ENCODE peak calls at places on chromosomes 7 and 10, in eight cellular contexts. One of them, this sample, is unnamed.

GRCh38 chr7:121288894-121289293 is 39.9 kb upstream of the WNT16 start:
- DNase-seq in dorsolateral prefrontal cortex: no peak
- DNase-seq in CD8-positive, alpha-beta T cell: no peak
- DNase-seq in transverse colon: no peak
- DNase-seq in effector memory CD4-positive, alpha-beta T cell: no peak
- DNase-seq in foreskin fibroblast: peak; percentile 23
- DNase-seq in mesendoderm: no peak
- DNase-seq in IMR-90: peak; percentile 80
- DNase-seq in this sample: no peak

GRCh38 chr7:157412021-157412443 is 75.2 kb downstream of the DNAJB6 start:
- DNase-seq in dorsolateral prefrontal cortex: no peak
- DNase-seq in CD8-positive, alpha-beta T cell: peak; percentile 32
- DNase-seq in transverse colon: no peak
- DNase-seq in effector memory CD4-positive, alpha-beta T cell: no peak
- DNase-seq in foreskin fibroblast: peak; percentile 76
- DNase-seq in mesendoderm: no peak
- DNase-seq in IMR-90: peak; percentile 95
- DNase-seq in this sample: no peak

GRCh38 chr10:86954681-86955500 is 2.5 kb downstream of the MMRN2 start:
- DNase-seq in dorsolateral prefrontal cortex: no peak
- DNase-seq in CD8-positive, alpha-beta T cell: no peak
- DNase-seq in transverse colon: no peak
- DNase-seq in effector memory CD4-positive, alpha-beta T cell: no peak
- DNase-seq in foreskin fibroblast: no peak
- DNase-seq in mesendoderm: no peak
- DNase-seq in IMR-90: no peak
- DNase-seq in this sample: no peak

GRCh38 chr10:119199231-119199992 is 8.0 kb upstream of the GRK5 start:
- DNase-seq in dorsolateral prefrontal cortex: no peak
- DNase-seq in CD8-positive, alpha-beta T cell: peak; percentile 37
- DNase-seq in transverse colon: peak; percentile 63
- DNase-seq in effector memory CD4-positive, alpha-beta T cell: peak; percentile 13
- DNase-seq in foreskin fibroblast: peak; percentile 83
- DNase-seq in mesendoderm: peak; percentile 90
- DNase-seq in IMR-90: peak; percentile 89
- DNase-seq in this sample: peak; percentile 58

GRCh38 chr10:23643396-23643795 is 204.5 kb downstream of the OTUD1 start:
- DNase-seq in dorsolateral prefrontal cortex: no peak
- DNase-seq in CD8-positive, alpha-beta T cell: no peak
- DNase-seq in transverse colon: peak; percentile 7
- DNase-seq in effector memory CD4-positive, alpha-beta T cell: no peak
- DNase-seq in foreskin fibroblast: no peak
- DNase-seq in mesendoderm: peak; percentile 71
- DNase-seq in IMR-90: no peak
- DNase-seq in this sample: no peak

GRCh38 chr7:73851410-73852338 is 9.3 kb upstream of the TMEM270 start:
- DNase-seq in dorsolateral prefrontal cortex: no peak
- DNase-seq in CD8-positive, alpha-beta T cell: no peak
- DNase-seq in transverse colon: no peak
- DNase-seq in effector memory CD4-positive, alpha-beta T cell: no peak
- DNase-seq in foreskin fibroblast: peak; percentile 96
- DNase-seq in mesendoderm: peak; percentile 93
- DNase-seq in IMR-90: peak; percentile 99
- DNase-seq in this sample: no peak

GRCh38 chr7:86282014-86282682 is 361.6 kb upstream of the GRM3 start:
- DNase-seq in dorsolateral prefrontal cortex: no peak
- DNase-seq in CD8-positive, alpha-beta T cell: no peak
- DNase-seq in transverse colon: no peak
- DNase-seq in effector memory CD4-positive, alpha-beta T cell: no peak
- DNase-seq in foreskin fibroblast: no peak
- DNase-seq in mesendoderm: no peak
- DNase-seq in IMR-90: no peak
- DNase-seq in this sample: no peak

GRCh38 chr10:131580076-131580652 is 268.6 kb upstream of the TCERG1L start:
- DNase-seq in dorsolateral prefrontal cortex: no peak
- DNase-seq in CD8-positive, alpha-beta T cell: no peak
- DNase-seq in transverse colon: no peak
- DNase-seq in effector memory CD4-positive, alpha-beta T cell: no peak
- DNase-seq in foreskin fibroblast: no peak
- DNase-seq in mesendoderm: no peak
- DNase-seq in IMR-90: no peak
- DNase-seq in this sample: no peak

GRCh38 chr10:22447068-22447467 is 101.8 kb downstream of the SPAG6 start:
- DNase-seq in dorsolateral prefrontal cortex: no peak
- DNase-seq in CD8-positive, alpha-beta T cell: no peak
- DNase-seq in transverse colon: no peak
- DNase-seq in effector memory CD4-positive, alpha-beta T cell: no peak
- DNase-seq in foreskin fibroblast: no peak
- DNase-seq in mesendoderm: no peak
- DNase-seq in IMR-90: no peak
- DNase-seq in this sample: no peak

GRCh38 chr7:149721084-149721601 is 52.2 kb downstream of the ZNF467 start:
- DNase-seq in dorsolateral prefrontal cortex: no peak
- DNase-seq in CD8-positive, alpha-beta T cell: no peak
- DNase-seq in transverse colon: no peak
- DNase-seq in effector memory CD4-positive, alpha-beta T cell: no peak
- DNase-seq in foreskin fibroblast: no peak
- DNase-seq in mesendoderm: no peak
- DNase-seq in IMR-90: no peak
- DNase-seq in this sample: peak; percentile 34

GRCh38 chr7:16795624-16796023 is 9.2 kb downstream of the AGR2 start:
- DNase-seq in dorsolateral prefrontal cortex: no peak
- DNase-seq in CD8-positive, alpha-beta T cell: no peak
- DNase-seq in transverse colon: no peak
- DNase-seq in effector memory CD4-positive, alpha-beta T cell: no peak
- DNase-seq in foreskin fibroblast: no peak
- DNase-seq in mesendoderm: no peak
- DNase-seq in IMR-90: no peak
- DNase-seq in this sample: no peak

GRCh38 chr7:22866965-22867364 is 44.3 kb upstream of the TOMM7 start:
- DNase-seq in dorsolateral prefrontal cortex: no peak
- DNase-seq in CD8-positive, alpha-beta T cell: no peak
- DNase-seq in transverse colon: no peak
- DNase-seq in effector memory CD4-positive, alpha-beta T cell: no peak
- DNase-seq in foreskin fibroblast: peak; percentile 66
- DNase-seq in mesendoderm: no peak
- DNase-seq in IMR-90: peak; percentile 89
- DNase-seq in this sample: no peak

GRCh38 chr10:132391372-132392020 is 5.5 kb upstream of the PWWP2B start:
- DNase-seq in dorsolateral prefrontal cortex: no peak
- DNase-seq in CD8-positive, alpha-beta T cell: no peak
- DNase-seq in transverse colon: peak; percentile 5
- DNase-seq in effector memory CD4-positive, alpha-beta T cell: no peak
- DNase-seq in foreskin fibroblast: no peak
- DNase-seq in mesendoderm: no peak
- DNase-seq in IMR-90: no peak
- DNase-seq in this sample: peak; percentile 40

GRCh38 chr10:80524190-80524589 is 13.5 kb upstream of the SH2D4B start:
- DNase-seq in dorsolateral prefrontal cortex: no peak
- DNase-seq in CD8-positive, alpha-beta T cell: no peak
- DNase-seq in transverse colon: no peak
- DNase-seq in effector memory CD4-positive, alpha-beta T cell: no peak
- DNase-seq in foreskin fibroblast: no peak
- DNase-seq in mesendoderm: no peak
- DNase-seq in IMR-90: no peak
- DNase-seq in this sample: no peak

GRCh38 chr7:16650266-16650665 is 4.3 kb downstream of the BZW2 start:
- DNase-seq in dorsolateral prefrontal cortex: no peak
- DNase-seq in CD8-positive, alpha-beta T cell: no peak
- DNase-seq in transverse colon: no peak
- DNase-seq in effector memory CD4-positive, alpha-beta T cell: no peak
- DNase-seq in foreskin fibroblast: no peak
- DNase-seq in mesendoderm: no peak
- DNase-seq in IMR-90: no peak
- DNase-seq in this sample: no peak

GRCh38 chr10:107701947-107702346 is 537.4 kb upstream of the SORCS1 start:
- DNase-seq in dorsolateral prefrontal cortex: no peak
- DNase-seq in CD8-positive, alpha-beta T cell: no peak
- DNase-seq in transverse colon: no peak
- DNase-seq in effector memory CD4-positive, alpha-beta T cell: no peak
- DNase-seq in foreskin fibroblast: no peak
- DNase-seq in mesendoderm: peak; percentile 3
- DNase-seq in IMR-90: peak; percentile 7
- DNase-seq in this sample: no peak

GRCh38 chr10:28250782-28251181 is 52.1 kb downstream of the MPP7 start:
- DNase-seq in dorsolateral prefrontal cortex: no peak
- DNase-seq in CD8-positive, alpha-beta T cell: no peak
- DNase-seq in transverse colon: no peak
- DNase-seq in effector memory CD4-positive, alpha-beta T cell: no peak
- DNase-seq in foreskin fibroblast: no peak
- DNase-seq in mesendoderm: no peak
- DNase-seq in IMR-90: peak; percentile 51
- DNase-seq in this sample: no peak

GRCh38 chr7:65509368-65510186 is 135.9 kb downstream of the ZNF92 start:
- DNase-seq in dorsolateral prefrontal cortex: no peak
- DNase-seq in CD8-positive, alpha-beta T cell: peak; percentile 13
- DNase-seq in transverse colon: no peak
- DNase-seq in effector memory CD4-positive, alpha-beta T cell: peak; percentile 14
- DNase-seq in foreskin fibroblast: no peak
- DNase-seq in mesendoderm: peak; percentile 16
- DNase-seq in IMR-90: no peak
- DNase-seq in this sample: no peak

DNA sequence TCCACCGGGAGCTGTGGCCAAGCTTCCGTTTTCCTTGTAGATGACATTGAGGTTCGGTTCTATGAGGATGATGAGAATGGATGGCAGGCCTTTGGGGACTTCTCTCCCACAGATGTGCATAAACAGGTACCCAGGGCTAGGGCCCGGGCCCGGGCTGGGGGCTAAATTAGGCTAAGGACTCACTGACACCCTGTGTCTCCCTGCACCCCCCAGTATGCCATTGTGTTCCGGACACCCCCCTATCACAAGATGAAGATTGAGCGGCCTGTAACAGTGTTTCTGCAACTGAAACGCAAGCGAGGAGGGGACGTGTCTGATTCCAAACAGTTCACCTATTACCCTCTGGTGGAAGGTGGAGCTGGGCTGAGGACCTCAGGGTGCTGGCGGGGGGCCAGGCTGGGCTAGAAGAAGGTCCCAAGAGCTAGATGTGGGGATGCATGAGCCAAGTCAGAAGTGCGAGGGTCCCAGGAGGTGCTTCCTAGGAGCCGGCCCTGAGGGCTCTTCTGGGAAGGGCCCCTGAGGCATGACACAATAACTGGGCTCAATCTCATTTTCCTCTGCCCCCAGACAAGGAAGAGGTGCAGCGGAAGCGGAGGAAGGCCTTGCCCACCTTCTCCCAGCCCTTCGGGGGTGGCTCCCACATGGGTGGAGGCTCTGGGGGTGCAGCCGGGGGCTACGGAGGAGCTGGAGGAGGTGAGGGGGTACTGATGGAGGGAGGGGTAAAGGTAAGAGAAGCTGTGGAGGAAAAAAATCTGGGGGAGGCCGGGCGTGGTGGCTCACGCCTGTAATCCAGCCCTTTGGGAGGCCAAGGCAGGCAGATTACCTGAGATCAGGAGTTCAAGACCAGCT is 2.9 kb downstream of the NFKB2 start:
- DNase-seq in dorsolateral prefrontal cortex: no peak
- DNase-seq in CD8-positive, alpha-beta T cell: no peak
- DNase-seq in transverse colon: no peak
- DNase-seq in effector memory CD4-positive, alpha-beta T cell: no peak
- DNase-seq in foreskin fibroblast: no peak
- DNase-seq in mesendoderm: no peak
- DNase-seq in IMR-90: no peak
- DNase-seq in this sample: no peak
- H3K4me3 ChIP-seq in dorsolateral prefrontal cortex: peak overlapping the region; percentile 84
- H3K4me3 ChIP-seq in CD8-positive, alpha-beta T cell: no peak overlapping the region
- H3K4me3 ChIP-seq in transverse colon: no peak overlapping the region
- H3K4me3 ChIP-seq in effector memory CD4-positive, alpha-beta T cell: no peak overlapping the region
- H3K4me3 ChIP-seq in foreskin fibroblast: no peak overlapping the region
- H3K4me3 ChIP-seq in mesendoderm: no peak overlapping the region
- H3K4me3 ChIP-seq in IMR-90: no peak overlapping the region
- H3K4me3 ChIP-seq in this sample: no peak overlapping the region

GRCh38 chr10:91006752-91007346 is 86.0 kb upstream of the ANKRD1 start:
- DNase-seq in dorsolateral prefrontal cortex: no peak
- DNase-seq in CD8-positive, alpha-beta T cell: no peak
- DNase-seq in transverse colon: no peak
- DNase-seq in effector memory CD4-positive, alpha-beta T cell: no peak
- DNase-seq in foreskin fibroblast: no peak
- DNase-seq in mesendoderm: no peak
- DNase-seq in IMR-90: no peak
- DNase-seq in this sample: no peak
- H3K4me3 ChIP-seq in dorsolateral prefrontal cortex: no peak overlapping the region
- H3K4me3 ChIP-seq in CD8-positive, alpha-beta T cell: no peak overlapping the region
- H3K4me3 ChIP-seq in transverse colon: no peak overlapping the region
- H3K4me3 ChIP-seq in effector memory CD4-positive, alpha-beta T cell: no peak overlapping the region
- H3K4me3 ChIP-seq in foreskin fibroblast: no peak overlapping the region
- H3K4me3 ChIP-seq in mesendoderm: no peak overlapping the region
- H3K4me3 ChIP-seq in IMR-90: no peak overlapping the region
- H3K4me3 ChIP-seq in this sample: no peak overlapping the region

DNA sequence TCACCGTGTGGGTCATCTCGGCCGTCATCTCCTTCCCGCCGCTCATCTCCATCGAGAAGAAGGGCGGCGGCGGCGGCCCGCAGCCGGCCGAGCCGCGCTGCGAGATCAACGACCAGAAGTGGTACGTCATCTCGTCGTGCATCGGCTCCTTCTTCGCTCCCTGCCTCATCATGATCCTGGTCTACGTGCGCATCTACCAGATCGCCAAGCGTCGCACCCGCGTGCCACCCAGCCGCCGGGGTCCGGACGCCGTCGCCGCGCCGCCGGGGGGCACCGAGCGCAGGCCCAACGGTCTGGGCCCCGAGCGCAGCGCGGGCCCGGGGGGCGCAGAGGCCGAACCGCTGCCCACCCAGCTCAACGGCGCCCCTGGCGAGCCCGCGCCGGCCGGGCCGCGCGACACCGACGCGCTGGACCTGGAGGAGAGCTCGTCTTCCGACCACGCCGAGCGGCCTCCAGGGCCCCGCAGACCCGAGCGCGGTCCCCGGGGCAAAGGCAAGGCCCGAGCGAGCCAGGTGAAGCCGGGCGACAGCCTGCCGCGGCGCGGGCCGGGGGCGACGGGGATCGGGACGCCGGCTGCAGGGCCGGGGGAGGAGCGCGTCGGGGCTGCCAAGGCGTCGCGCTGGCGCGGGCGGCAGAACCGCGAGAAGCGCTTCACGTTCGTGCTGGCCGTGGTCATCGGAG is 1.8 kb downstream of the ADRA2A start:
- DNase-seq in dorsolateral prefrontal cortex: no peak
- DNase-seq in CD8-positive, alpha-beta T cell: no peak
- DNase-seq in transverse colon: no peak
- DNase-seq in effector memory CD4-positive, alpha-beta T cell: no peak
- DNase-seq in foreskin fibroblast: no peak
- DNase-seq in mesendoderm: no peak
- DNase-seq in IMR-90: no peak
- DNase-seq in this sample: no peak
- H3K4me3 ChIP-seq in dorsolateral prefrontal cortex: peak overlapping the region; percentile 68
- H3K4me3 ChIP-seq in CD8-positive, alpha-beta T cell: no peak overlapping the region
- H3K4me3 ChIP-seq in transverse colon: no peak overlapping the region
- H3K4me3 ChIP-seq in effector memory CD4-positive, alpha-beta T cell: peak overlapping the region; percentile 58
- H3K4me3 ChIP-seq in foreskin fibroblast: no peak overlapping the region
- H3K4me3 ChIP-seq in mesendoderm: no peak overlapping the region
- H3K4me3 ChIP-seq in IMR-90: no peak overlapping the region
- H3K4me3 ChIP-seq in this sample: no peak overlapping the region

DNA sequence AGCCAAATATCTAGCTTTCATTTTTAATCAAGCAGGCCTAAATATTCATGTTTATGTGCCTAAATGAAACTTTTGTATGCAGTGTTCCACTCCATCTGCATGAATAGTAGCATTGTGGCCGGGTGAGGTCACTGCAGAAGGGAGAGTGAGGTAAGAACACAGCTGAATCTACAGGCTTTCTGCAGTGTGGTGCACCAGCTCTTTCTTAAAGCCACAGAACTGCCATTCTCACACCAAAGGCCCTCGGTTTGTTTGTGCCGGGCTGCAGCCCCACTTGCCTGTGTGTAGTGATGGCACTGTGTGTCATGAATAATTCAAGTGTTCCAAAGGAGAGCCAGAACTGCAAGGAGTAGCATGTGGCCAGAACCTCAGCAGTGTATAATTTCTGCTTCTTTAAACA is 204.1 kb downstream of the TRIL start:
- DNase-seq in dorsolateral prefrontal cortex: peak; percentile 63
- DNase-seq in CD8-positive, alpha-beta T cell: no peak
- DNase-seq in transverse colon: no peak
- DNase-seq in effector memory CD4-positive, alpha-beta T cell: no peak
- DNase-seq in foreskin fibroblast: peak; percentile 61
- DNase-seq in mesendoderm: no peak
- DNase-seq in IMR-90: peak; percentile 85
- DNase-seq in this sample: no peak
- H3K4me3 ChIP-seq in dorsolateral prefrontal cortex: peak overlapping the region; percentile 35
- H3K4me3 ChIP-seq in CD8-positive, alpha-beta T cell: no peak overlapping the region
- H3K4me3 ChIP-seq in transverse colon: no peak overlapping the region
- H3K4me3 ChIP-seq in effector memory CD4-positive, alpha-beta T cell: no peak overlapping the region
- H3K4me3 ChIP-seq in foreskin fibroblast: no peak overlapping the region
- H3K4me3 ChIP-seq in mesendoderm: no peak overlapping the region
- H3K4me3 ChIP-seq in IMR-90: no peak overlapping the region
- H3K4me3 ChIP-seq in this sample: no peak overlapping the region

This sample was measured in Peyer's patch.